ENCODE peak calls at places on chromosome 17, in nine cellular contexts. I is GM12878, G is heart right ventricle, P is endothelial cell, M is mammary epithelial cell, S is RWPE2, B is stomach, C is neural crest cell, E is GM10248. N is an unnamed sample.

GRCh38 chr17:57311281-57312216 is 55.2 kb downstream of the MSI2 start:
- DNase-seq in I (no peak), G (no peak), P (no peak), M (no peak), S (no peak), B (peak; percentile 38), C (no peak), E (no peak), N (no peak)

GRCh38 chr17:59561042-59561441 is 4.4 kb upstream of the DHX40 start:
- DNase-seq in I (no peak), G (no peak), P (peak; percentile 21), M (peak; percentile 12), S (no peak), B (no peak), C (no peak), E (peak; percentile 38), N (peak; percentile 23)

GRCh38 chr17:79619636-79620206 is 8.9 kb upstream of the RBFOX3 start:
- DNase-seq in I (no peak), G (no peak), P (no peak), M (no peak), S (peak; percentile 26), B (no peak), C (no peak), E (no peak), N (no peak)

GRCh38 chr17:81912441-81913309 is 1.5 kb upstream of the PCYT2 start:
- DNase-seq in I (no peak), G (no peak), P (no peak), M (peak; percentile 33), S (peak; percentile 91), B (peak; percentile 65), C (no peak), E (no peak), N (no peak)

GRCh38 chr17:64148699-64149098 is 18.8 kb upstream of the ERN1 start:
- DNase-seq in I (no peak), G (peak; percentile 45), P (no peak), M (peak; percentile 11), S (no peak), B (peak; percentile 41), C (no peak), E (no peak), N (peak; percentile 12)

GRCh38 chr17:47674503-47674902 is 19.5 kb upstream of the TBKBP1 start:
- DNase-seq in I (no peak), G (no peak), P (no peak), M (no peak), S (no peak), B (no peak), C (no peak), E (no peak), N (no peak)

GRCh38 chr17:69575346-69575761 is 160.9 kb downstream of the MAP2K6 start:
- DNase-seq in I (no peak), G (peak; percentile 15), P (no peak), M (no peak), S (no peak), B (no peak), C (no peak), E (no peak), N (peak; percentile 55)

GRCh38 chr17:3859895-3860294 is 13.8 kb upstream of the NCBP3 start:
- DNase-seq in I (no peak), G (no peak), P (no peak), M (no peak), S (no peak), B (no peak), C (no peak), E (no peak), N (no peak)

GRCh38 chr17:1561420-1562177 is 993 bp downstream of the PITPNA start:
- DNase-seq in I (no peak), G (no peak), P (peak; percentile 40), M (peak; percentile 23), S (no peak), B (no peak), C (peak; percentile 32), E (peak; percentile 62), N (no peak)

GRCh38 chr17:80585880-80586279 is 41.2 kb downstream of the RPTOR start:
- DNase-seq in I (no peak), G (no peak), P (no peak), M (no peak), S (no peak), B (no peak), C (no peak), E (no peak), N (no peak)

GRCh38 chr17:571224-571623 is 143.4 kb downstream of the VPS53 start:
- DNase-seq in I (no peak), G (no peak), P (no peak), M (no peak), S (no peak), B (no peak), C (no peak), E (no peak), N (no peak)

GRCh38 chr17:40952675-40953074 is 14.1 kb downstream of the KRT39 start:
- DNase-seq in I (no peak), G (no peak), P (no peak), M (peak; percentile 92), S (no peak), B (no peak), C (no peak), E (no peak), N (peak; percentile 85)

GRCh38 chr17:66893863-66894262 is 58.9 kb downstream of the CACNG5 start:
- DNase-seq in I (no peak), G (no peak), P (no peak), M (no peak), S (no peak), B (no peak), C (no peak), E (no peak), N (no peak)

GRCh38 chr17:27241346-27241946 is 52.5 kb upstream of the WSB1 start:
- DNase-seq in I (no peak), G (no peak), P (no peak), M (peak; percentile 90), S (peak; percentile 91), B (no peak), C (no peak), E (peak; percentile 58), N (peak; percentile 15)

GRCh38 chr17:79706931-79707382 is 23.8 kb upstream of the ENPP7 start:
- DNase-seq in I (no peak), G (no peak), P (no peak), M (no peak), S (peak; percentile 56), B (no peak), C (no peak), E (no peak), N (no peak)

GRCh38 chr17:79838541-79839274 is 532 bp downstream of the CBX4 start:
- DNase-seq in I (no peak), G (peak; percentile 46), P (peak; percentile 57), M (peak; percentile 63), S (no peak), B (peak; percentile 55), C (peak; percentile 62), E (peak; percentile 53), N (peak; percentile 52)

GRCh38 chr17:65418622-65419021 is 142.8 kb downstream of the AXIN2 start:
- DNase-seq in I (no peak), G (peak; percentile 9), P (no peak), M (no peak), S (no peak), B (no peak), C (no peak), E (no peak), N (no peak)
- TF ChIP-seq CTCF in I (peak; percentile 3), G (peak; percentile 25), P (no peak), M (no peak), S (peak; percentile 15), B (no peak), C (no peak), E (no peak), N (no peak)

GRCh38 chr17:33291248-33292183 is 1.6 kb downstream of the ASIC2 start:
- DNase-seq in I (no peak), G (no peak), P (peak; percentile 47), M (peak; percentile 31), S (no peak), B (no peak), C (peak; percentile 14), E (no peak), N (no peak)

GRCh38 chr17:33290156-33290697 is 2.9 kb downstream of the ASIC2 start:
- DNase-seq in I (no peak), G (no peak), P (no peak), M (no peak), S (no peak), B (no peak), C (no peak), E (no peak), N (no peak)

GRCh38 chr17:33292184-33292980 is 713 bp downstream of the ASIC2 start:
- DNase-seq in I (no peak), G (no peak), P (peak; percentile 57), M (peak; percentile 50), S (no peak), B (no peak), C (peak; percentile 34), E (peak; percentile 19), N (no peak)

GRCh38 chr17:33294994-33295393 is 1.9 kb upstream of the ASIC2 start:
- DNase-seq in I (no peak), G (no peak), P (no peak), M (no peak), S (no peak), B (no peak), C (no peak), E (no peak), N (no peak)

GRCh38 chr17:33292981-33293867 is at the start of gene ASIC2:
- DNase-seq in I (no peak), G (no peak), P (peak; percentile 36), M (peak; percentile 62), S (peak; percentile 67), B (no peak), C (peak; percentile 8), E (no peak), N (no peak)
- TF ChIP-seq CTCF in I (no peak), G (no peak), P (no peak), M (no peak), S (peak; percentile 8), B (no peak), C (peak; percentile 36), E (no peak), N (no peak)

DNA sequence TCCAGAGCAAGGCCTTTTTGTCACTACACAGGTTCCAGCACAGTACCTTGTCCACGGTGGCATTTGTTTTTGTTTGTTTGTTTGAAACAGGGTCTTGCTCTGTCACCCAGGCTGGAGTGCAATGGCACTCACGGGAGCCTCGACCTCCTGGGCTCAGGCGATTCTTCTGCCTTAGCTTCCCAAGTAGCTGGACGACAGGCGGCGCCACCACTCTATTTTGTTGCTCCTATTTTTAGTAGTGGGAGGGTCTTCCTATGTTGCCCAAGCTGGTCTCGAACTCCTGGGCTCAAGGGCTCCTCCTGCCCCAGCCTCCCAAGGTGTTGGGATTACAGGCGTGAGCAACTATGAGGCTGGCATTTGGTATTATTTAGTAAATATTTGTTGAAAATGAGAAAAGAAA is 10.3 kb downstream of the MRC2 start:
- DNase-seq in I (no peak), G (no peak), P (no peak), M (no peak), S (no peak), B (no peak), C (no peak), E (no peak), N (no peak)
- TF ChIP-seq CTCF in I (no peak), G (no peak), P (no peak), M (no peak), S (no peak), B (no peak), C (no peak), E (no peak), N (no peak)

DNA sequence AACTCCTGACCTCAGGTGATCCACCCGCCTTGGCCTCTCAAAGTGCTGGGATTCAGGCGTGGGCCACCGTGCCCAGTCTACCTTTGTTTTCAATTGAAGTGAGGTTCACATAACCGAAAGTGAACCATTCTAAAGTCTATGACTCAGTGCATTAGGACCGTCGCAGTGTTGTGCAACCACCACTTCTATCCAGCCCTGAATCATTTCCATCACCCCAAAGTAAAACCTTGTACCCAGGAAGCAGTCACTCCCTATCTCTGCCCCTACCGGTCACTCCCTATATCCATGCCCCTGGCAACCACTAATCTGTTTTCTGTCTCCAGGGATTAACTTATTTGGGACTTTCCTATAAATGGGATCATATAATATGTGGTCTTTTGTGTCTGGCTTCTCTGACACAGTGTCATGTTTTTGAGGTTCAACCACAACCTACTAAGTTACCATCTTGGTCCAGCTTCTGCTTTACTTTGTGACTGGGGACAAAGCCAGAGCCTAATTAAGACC is 28.3 kb upstream of the CDC42EP4 start:
- DNase-seq in I (peak; percentile 42), G (no peak), P (no peak), M (peak; percentile 100), S (peak; percentile 84), B (peak; percentile 54), C (no peak), E (no peak), N (peak; percentile 95)
- TF ChIP-seq CTCF in I (no peak), G (no peak), P (no peak), M (peak; percentile 71), S (peak; percentile 50), B (no peak), C (no peak), E (no peak), N (peak; percentile 78)

N was measured in HFFc6.